ENCODE peak calls at places on chromosomes 6 and 20, in six cellular contexts. H, L, T, G, K and Q are unnamed samples.

GRCh38 chr6:133291671-133292070 is 50.5 kb downstream of the EYA4 start:
- DNase-seq in H (no peak), L (no peak), T (no peak), G (no peak), K (no peak), Q (no peak)

GRCh38 chr20:13028673-13029072 is 19.9 kb downstream of the SPTLC3 start:
- DNase-seq in H (no peak), L (no peak), T (no peak), G (no peak), K (no peak), Q (no peak)

GRCh38 chr6:84016029-84016428 is 17.5 kb upstream of the MRAP2 start:
- DNase-seq in H (no peak), L (no peak), T (no peak), G (no peak), K (no peak), Q (no peak)

GRCh38 chr6:165181951-165182414 is 127.4 kb downstream of the C6orf118 start:
- DNase-seq in H (no peak), L (peak), T (peak), G (no peak), K (no peak), Q (no peak)

GRCh38 chr6:27830212-27830664 is 82.0 kb downstream of the OR2B2 start:
- DNase-seq in H (no peak), L (no peak), T (no peak), G (no peak), K (no peak), Q (no peak)

GRCh38 chr20:61722146-61722678 is 343.5 kb downstream of the TAF4 start:
- DNase-seq in H (no peak), L (peak), T (no peak), G (no peak), K (no peak), Q (no peak)

GRCh38 chr6:33014841-33015634 is 5.6 kb upstream of the HLA-DOA start:
- DNase-seq in H (peak), L (peak), T (peak), G (no peak), K (no peak), Q (no peak)

GRCh38 chr6:97110626-97111025 is 172.4 kb downstream of the MMS22L start:
- DNase-seq in H (no peak), L (no peak), T (no peak), G (no peak), K (no peak), Q (no peak)

GRCh38 chr20:57310821-57311514 is 18.6 kb upstream of the SPO11 start:
- DNase-seq in H (no peak), L (no peak), T (no peak), G (no peak), K (no peak), Q (peak)

GRCh38 chr20:49630396-49630951 is 62.5 kb upstream of the PTGIS start:
- DNase-seq in H (no peak), L (no peak), T (no peak), G (no peak), K (no peak), Q (no peak)

GRCh38 chr6:136212616-136213396 is 37.3 kb downstream of the MTFR2 start:
- DNase-seq in H (no peak), L (no peak), T (no peak), G (no peak), K (no peak), Q (no peak)

GRCh38 chr6:35552285-35552917 is 39.7 kb upstream of the TULP1 start:
- DNase-seq in H (peak), L (peak), T (no peak), G (no peak), K (no peak), Q (no peak)

GRCh38 chr20:23629017-23629541 is 8.7 kb downstream of the CST3 start:
- DNase-seq in H (no peak), L (peak), T (peak), G (peak), K (no peak), Q (no peak)

GRCh38 chr6:14464049-14464448 is 346.5 kb downstream of the CD83 start:
- DNase-seq in H (no peak), L (peak), T (no peak), G (no peak), K (no peak), Q (no peak)

GRCh38 chr20:31640259-31640658 is 2.5 kb downstream of the COX4I2 start:
- DNase-seq in H (no peak), L (no peak), T (no peak), G (no peak), K (no peak), Q (no peak)

GRCh38 chr20:63268671-63269439 is 3.8 kb upstream of the ARFGAP1 start:
- DNase-seq in H (no peak), L (no peak), T (no peak), G (no peak), K (no peak), Q (no peak)

GRCh38 chr6:134880487-134881190 is 69.3 kb downstream of the ALDH8A1 start:
- DNase-seq in H (no peak), L (peak), T (no peak), G (no peak), K (no peak), Q (no peak)

GRCh38 chr20:49636447-49636846 is 68.5 kb upstream of the PTGIS start:
- DNase-seq in H (no peak), L (no peak), T (no peak), G (peak), K (no peak), Q (no peak)

GRCh38 chr20:46833360-46833759 is 61.3 kb upstream of the EYA2 start:
- DNase-seq in H (no peak), L (no peak), T (no peak), G (no peak), K (no peak), Q (no peak)